ENCODE peak calls at places on chromosomes 11 and 22, in six cellular contexts. R is coronary artery; E is DND-41; V is NCI-H1105; B is stimulated activated CD4-positive, alpha-beta T cell treated with anti-CD3 and anti-CD28 coated beads, Interleukin-15, amount 100 ng/mL, for 1 hour; I is T-helper 22 cell. L is an unnamed sample.

GRCh38 chr11:24496728-24497396 is at the start of gene LUZP2:
- DNase-seq in R (no peak), E (no peak), V (peak), B (no peak), I (no peak), L (no peak)

GRCh38 chr11:114192841-114193389 is 103.3 kb upstream of the NNMT start:
- DNase-seq in R (no peak), E (no peak), V (no peak), B (no peak), I (no peak), L (no peak)

GRCh38 chr11:16981651-16982194 is 32.5 kb downstream of the PLEKHA7 start:
- DNase-seq in R (no peak), E (no peak), V (no peak), B (no peak), I (no peak), L (no peak)

GRCh38 chr11:81874627-81875026 is 859.0 kb downstream of the FAM181B start:
- DNase-seq in R (no peak), E (peak), V (peak), B (no peak), I (no peak), L (no peak)

GRCh38 chr22:20418211-20418788 is 19.3 kb downstream of the SCARF2 start:
- DNase-seq in R (peak), E (peak), V (peak), B (peak), I (peak), L (no peak)

GRCh38 chr22:50600541-50600940 is at the start of gene MAPK8IP2:
- DNase-seq in R (no peak), E (no peak), V (peak), B (no peak), I (no peak), L (no peak)

GRCh38 chr11:95925011-95925410 is 1.1 kb upstream of the MTMR2 start:
- DNase-seq in R (no peak), E (no peak), V (no peak), B (no peak), I (no peak), L (no peak)

GRCh38 chr22:44394246-44395115 is 81.7 kb upstream of the SHISAL1 start:
- DNase-seq in R (peak), E (no peak), V (no peak), B (no peak), I (no peak), L (no peak)

GRCh38 chr11:76770642-76771445 is 12.3 kb upstream of the TSKU start:
- DNase-seq in R (no peak), E (no peak), V (no peak), B (no peak), I (no peak), L (no peak)

GRCh38 chr22:50603511-50604255 is 3.1 kb downstream of the MAPK8IP2 start:
- DNase-seq in R (no peak), E (no peak), V (no peak), B (no peak), I (no peak), L (no peak)

GRCh38 chr11:111457731-111458368 is 54.3 kb downstream of the BTG4 start:
- DNase-seq in R (peak), E (no peak), V (no peak), B (no peak), I (no peak), L (no peak)

GRCh38 chr22:42432818-42433217 is 615 bp upstream of the NFAM1 start:
- DNase-seq in R (no peak), E (no peak), V (no peak), B (no peak), I (no peak), L (no peak)

GRCh38 chr11:89416961-89417360 is 74.2 kb downstream of the NOX4 start:
- DNase-seq in R (no peak), E (no peak), V (no peak), B (no peak), I (no peak), L (no peak)

GRCh38 chr11:130675456-130675855 is 227.0 kb downstream of the ADAMTS15 start:
- DNase-seq in R (peak), E (no peak), V (no peak), B (no peak), I (no peak), L (no peak)

GRCh38 chr11:128624269-128625170 is 37.2 kb upstream of the ETS1 start:
- DNase-seq in R (no peak), E (peak), V (no peak), B (peak), I (peak), L (no peak)

GRCh38 chr11:2475151-2475918 is 30.5 kb downstream of the KCNQ1 start:
- DNase-seq in R (no peak), E (no peak), V (no peak), B (no peak), I (no peak), L (no peak)

GRCh38 chr22:36110306-36110791 is 50.2 kb downstream of the APOL3 start:
- DNase-seq in R (no peak), E (no peak), V (no peak), B (no peak), I (no peak), L (no peak)

GRCh38 chr11:3126901-3127691 is 38.0 kb downstream of the OSBPL5 start:
- DNase-seq in R (no peak), E (no peak), V (no peak), B (no peak), I (no peak), L (no peak)

GRCh38 chr22:30266445-30267381 is at the start of gene OSM:
- DNase-seq in R (no peak), E (peak), V (no peak), B (peak), I (peak), L (no peak)

GRCh38 chr11:26983645-26984044 is 10.3 kb upstream of the FIBIN start:
- DNase-seq in R (no peak), E (no peak), V (no peak), B (no peak), I (no peak), L (no peak)

GRCh38 chr11:61370349-61371005 is 8.3 kb downstream of the TMEM138 start:
- DNase-seq in R (no peak), E (no peak), V (no peak), B (no peak), I (no peak), L (no peak)

GRCh38 chr11:39385911-39386310 is 2073.5 kb downstream of the LRRC4C start:
- DNase-seq in R (no peak), E (no peak), V (no peak), B (no peak), I (no peak), L (no peak)

GRCh38 chr22:17098379-17098819 is 13.6 kb downstream of the IL17RA start:
- DNase-seq in R (no peak), E (peak), V (no peak), B (no peak), I (peak), L (no peak)

GRCh38 chr22:21012446-21013407 is 2.2 kb upstream of the P2RX6 start:
- DNase-seq in R (no peak), E (no peak), V (no peak), B (no peak), I (no peak), L (no peak)